ENCODE peak calls at places on chromosome 12, in five cellular contexts. H is A549, E is HCT116, F is WTC11, S is K562. J is an unnamed sample.

GRCh38 chr12:107783406-107784376 is 9.2 kb downstream of the ASCL4 start:
- DNase-seq in H (no peak), E (no peak), F (no peak), S (no peak), J (peak)

GRCh38 chr12:76863005-76863670 is 15.7 kb downstream of the CSRP2 start:
- DNase-seq in H (no peak), E (no peak), F (no peak), S (no peak), J (no peak)

GRCh38 chr12:7190268-7191055 is 976 bp downstream of the PEX5 start:
- DNase-seq in H (peak), E (no peak), F (peak), S (no peak), J (peak)

GRCh38 chr12:108815875-108816594 is 41.3 kb downstream of the SSH1 start:
- DNase-seq in H (no peak), E (no peak), F (no peak), S (no peak), J (no peak)

GRCh38 chr12:93191956-93192355 is 185.8 kb upstream of the NUDT4 start:
- DNase-seq in H (no peak), E (no peak), F (no peak), S (no peak), J (no peak)

GRCh38 chr12:2998789-2999264 is 39.6 kb downstream of the TEAD4 start:
- DNase-seq in H (no peak), E (no peak), F (peak), S (peak), J (peak)

GRCh38 chr12:114405449-114406271 is at the start of gene TBX5:
- DNase-seq in H (no peak), E (no peak), F (peak), S (no peak), J (no peak)

GRCh38 chr12:100715976-100716657 is 78.5 kb upstream of the ANO4 start:
- DNase-seq in H (no peak), E (no peak), F (peak), S (no peak), J (no peak)

GRCh38 chr12:62719027-62719426 is 215.9 kb downstream of the PPM1H start:
- DNase-seq in H (no peak), E (no peak), F (no peak), S (no peak), J (no peak)

GRCh38 chr12:61348871-61349270 is 911.3 kb upstream of the USP15 start:
- DNase-seq in H (no peak), E (no peak), F (no peak), S (no peak), J (no peak)

GRCh38 chr12:12357697-12358476 is 1.0 kb downstream of the BORCS5 start:
- DNase-seq in H (no peak), E (no peak), F (no peak), S (no peak), J (peak)

GRCh38 chr12:16327963-16328362 is 19.5 kb upstream of the MGST1 start:
- DNase-seq in H (no peak), E (no peak), F (no peak), S (no peak), J (no peak)

DNA sequence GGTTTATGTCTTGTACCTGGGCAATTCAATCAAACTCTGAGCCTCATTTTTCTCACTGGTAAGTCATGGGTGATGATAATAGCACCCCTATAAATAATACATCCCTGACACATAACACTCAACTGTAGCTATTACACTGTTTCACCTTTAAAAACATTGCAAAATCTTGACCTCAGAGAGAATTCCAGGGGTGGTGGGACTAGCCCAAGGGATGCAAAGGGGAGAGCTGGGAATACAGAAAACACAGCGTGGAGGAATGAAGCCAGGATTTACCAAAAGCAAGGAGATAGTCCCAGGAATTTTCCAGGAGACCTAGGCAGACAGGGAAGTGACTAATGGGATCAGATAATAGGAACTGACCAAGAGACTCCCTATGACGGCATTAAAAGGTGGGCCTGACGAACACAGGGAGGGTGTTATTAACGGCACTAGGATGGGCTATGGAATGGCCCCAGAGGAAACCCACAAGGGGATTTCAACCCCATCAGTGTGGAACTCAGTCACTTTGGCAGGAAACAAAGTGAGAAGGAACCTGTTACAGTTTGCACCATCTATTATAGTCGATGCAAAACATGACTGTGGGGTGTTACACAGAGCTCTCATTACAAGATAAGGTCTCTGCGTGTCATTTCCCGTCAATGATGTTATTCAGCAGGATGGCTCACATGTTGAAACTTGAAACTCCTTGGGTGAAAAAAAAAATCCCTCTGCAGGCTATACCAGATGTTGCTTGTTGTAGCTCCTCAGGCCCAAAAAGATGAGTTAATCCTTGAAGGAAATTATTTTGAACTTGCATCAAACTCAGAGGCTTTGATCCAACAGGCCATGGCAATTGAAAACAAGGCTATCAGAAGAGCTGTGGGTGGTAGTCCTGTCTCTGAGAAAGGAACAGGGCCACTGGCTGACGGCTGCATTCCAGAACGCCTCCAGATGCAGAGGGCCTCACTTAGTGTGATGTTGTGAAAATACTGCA is 58.7 kb downstream of the DRAM1 start:
- DNase-seq in H (no peak), E (no peak), F (no peak), S (no peak), J (no peak)
- TF ChIP-seq MAX in H (no peak), E (no peak), F (no peak), S (no peak), J (no peak)

GRCh38 chr12:14873440-14874185 is 12.0 kb downstream of the MGP start:
- DNase-seq in H (no peak), E (no peak), F (no peak), S (no peak), J (peak)
- TF ChIP-seq MAX in H (no peak), E (no peak), F (no peak), S (no peak), J (no peak)

GRCh38 chr12:47739959-47740358 is 14.7 kb upstream of the ENDOU start:
- DNase-seq in H (no peak), E (no peak), F (no peak), S (peak), J (no peak)

GRCh38 chr12:47742253-47742825 is 16.3 kb downstream of the RAPGEF3 start:
- DNase-seq in H (peak), E (peak), F (peak), S (peak), J (peak)

GRCh38 chr12:47740536-47741339 is 15.4 kb upstream of the ENDOU start:
- DNase-seq in H (no peak), E (no peak), F (no peak), S (no peak), J (no peak)

GRCh38 chr12:47739297-47739696 is 14.0 kb upstream of the ENDOU start:
- DNase-seq in H (no peak), E (no peak), F (no peak), S (no peak), J (no peak)

DNA sequence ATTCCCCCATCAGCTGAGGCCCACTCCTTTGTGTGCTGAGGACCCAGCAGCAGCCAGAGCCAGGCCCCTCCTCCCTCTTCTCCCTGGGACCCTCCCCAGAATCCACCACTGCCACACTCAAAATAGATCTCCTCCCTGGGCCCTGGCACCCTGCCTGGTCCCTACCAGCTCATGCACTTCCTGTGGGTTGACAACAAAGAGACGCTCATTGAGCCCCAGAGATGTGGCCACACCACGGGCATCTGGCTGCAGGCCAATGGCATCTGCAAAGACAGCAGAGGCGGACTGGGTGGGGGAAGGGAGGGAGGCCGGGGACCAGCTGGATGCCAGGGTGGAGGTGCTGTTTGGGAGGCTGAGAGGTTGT is 16.0 kb upstream of the ENDOU start:
- DNase-seq in H (no peak), E (peak), F (no peak), S (no peak), J (peak)
- TF ChIP-seq MAX in H (no peak), E (no peak), F (no peak), S (no peak), J (peak)

GRCh38 chr12:45477526-45477925 is 252.0 kb upstream of the ARID2 start:
- DNase-seq in H (no peak), E (no peak), F (no peak), S (no peak), J (peak)
- TF ChIP-seq MAX in H (no peak), E (no peak), F (no peak), S (no peak), J (no peak)

DNA sequence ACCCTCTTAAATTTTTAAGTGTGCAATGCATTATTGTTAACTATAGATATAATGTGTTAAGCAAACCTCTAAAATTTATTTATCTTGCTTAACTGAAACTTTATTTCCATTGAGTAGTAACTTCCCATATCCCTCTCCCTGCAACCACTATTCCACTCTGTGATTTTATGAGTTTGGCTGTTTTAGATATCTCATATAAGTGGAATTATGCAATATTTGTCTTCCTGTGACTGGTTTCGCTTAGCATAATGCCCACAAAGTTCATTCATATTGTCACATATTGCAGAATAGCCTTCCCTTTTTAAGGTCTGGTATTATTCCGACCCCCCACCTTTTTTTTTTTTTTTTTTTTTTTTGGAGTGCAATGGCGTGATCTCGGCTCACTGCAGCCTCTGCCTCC is 247.6 kb downstream of the EMP1 start:
- DNase-seq in H (no peak), E (no peak), F (no peak), S (no peak), J (peak)
- TF ChIP-seq MAX in H (no peak), E (no peak), F (no peak), S (no peak), J (no peak)

J was measured in NB4.